ENCODE peak calls at places on chromosome 2, in nine cellular contexts. R is uterus, A is IMR-90, N is endodermal cell, M is A549, F is adrenal gland, O is tibial artery, J is fibroblast of lung, Q is lower lobe of right lung. D is an unnamed sample.

GRCh38 chr2:101987832-101988231 is 3.9 kb upstream of the IL1R2 start:
- DNase-seq in M (no peak), N (no peak), A (no peak), J (no peak), Q (no peak), O (no peak), F (no peak), R (no peak), D (no peak)

GRCh38 chr2:3864943-3865664 is 161.7 kb downstream of the DCDC2C start:
- DNase-seq in J (no peak), R (no peak), M (no peak), Q (no peak), O (no peak), F (no peak), A (no peak), N (no peak), D (no peak)

GRCh38 chr2:236668531-236668969 is 98.9 kb downstream of the ACKR3 start:
- DNase-seq in F (no peak), O (peak; percentile 50), J (no peak), N (no peak), R (no peak), A (no peak), Q (no peak), M (no peak), D (no peak)

GRCh38 chr2:27636766-27637165 is 7.9 kb downstream of the GPN1 start:
- DNase-seq in N (no peak), R (no peak), O (no peak), J (peak; percentile 28), A (peak; percentile 28), M (no peak), Q (no peak), F (no peak), D (no peak)

GRCh38 chr2:137050949-137051348 is 285.6 kb downstream of the THSD7B start:
- DNase-seq in N (peak; percentile 51), M (peak; percentile 5), F (no peak), R (no peak), A (no peak), Q (no peak), O (no peak), J (no peak), D (no peak)

GRCh38 chr2:99336780-99337163 is 417 bp upstream of the EIF5B start:
- DNase-seq in A (no peak), J (no peak), M (no peak), Q (no peak), R (no peak), F (no peak), O (no peak), N (no peak), D (no peak)

GRCh38 chr2:236505648-236506047 is 64.0 kb upstream of the ACKR3 start:
- DNase-seq in O (no peak), A (no peak), Q (no peak), J (no peak), M (no peak), F (no peak), R (no peak), N (no peak), D (no peak)

GRCh38 chr2:42764096-42764495 is at the start of gene OXER1:
- DNase-seq in Q (no peak), J (no peak), F (no peak), R (no peak), O (no peak), A (no peak), M (no peak), N (peak; percentile 54), D (peak; percentile 60)

GRCh38 chr2:217183471-217183870 is 323.6 kb upstream of the TNP1 start:
- DNase-seq in Q (no peak), R (no peak), N (no peak), O (no peak), F (no peak), J (no peak), M (no peak), A (no peak), D (no peak)

GRCh38 chr2:112547333-112547732 is 5.1 kb downstream of the POLR1B start:
- DNase-seq in J (peak; percentile 77), A (peak; percentile 67), N (no peak), Q (no peak), F (no peak), O (no peak), R (no peak), M (peak; percentile 23), D (no peak)

GRCh38 chr2:239569401-239570090 is 168.7 kb upstream of the HDAC4 start:
- DNase-seq in M (no peak), A (no peak), Q (no peak), J (no peak), R (no peak), F (no peak), O (peak; percentile 38), N (no peak), D (no peak)

GRCh38 chr2:203830294-203831055 is 37.1 kb upstream of the CTLA4 start:
- DNase-seq in R (no peak), M (no peak), A (no peak), J (no peak), F (no peak), N (no peak), Q (no peak), O (no peak), D (no peak)

GRCh38 chr2:9189901-9190300 is 16.7 kb upstream of the ASAP2 start:
- DNase-seq in M (no peak), F (no peak), J (no peak), N (no peak), O (peak; percentile 31), Q (no peak), A (no peak), R (no peak), D (no peak)

GRCh38 chr2:112481528-112482228 is at the start of gene TTL:
- DNase-seq in O (peak; percentile 85), R (peak; percentile 74), M (peak; percentile 66), N (peak; percentile 86), Q (peak; percentile 86), A (peak; percentile 49), J (peak; percentile 49), F (peak; percentile 79), D (peak; percentile 80)

GRCh38 chr2:37324536-37324785 is 172 bp downstream of the PRKD3 start:
- DNase-seq in A (peak; percentile 74), F (no peak), J (peak; percentile 78), N (no peak), M (no peak), Q (peak; percentile 90), O (peak; percentile 93), R (peak; percentile 86), D (peak; percentile 93)

GRCh38 chr2:216018709-216019108 is 5.4 kb upstream of the MREG start:
- DNase-seq in Q (no peak), J (no peak), O (no peak), N (no peak), A (no peak), M (no peak), R (no peak), F (no peak), D (no peak)

GRCh38 chr2:68561372-68561771 is 82.0 kb upstream of the PROKR1 start:
- DNase-seq in M (no peak), R (no peak), A (no peak), N (no peak), F (no peak), Q (no peak), J (no peak), O (no peak), D (no peak)

GRCh38 chr2:238952261-238952924 is 104.5 kb downstream of the TWIST2 start:
- DNase-seq in A (peak; percentile 41), N (peak; percentile 10), M (no peak), J (peak; percentile 63), R (no peak), O (no peak), Q (no peak), F (no peak), D (no peak)

GRCh38 chr2:151106805-151107490 is 154.7 kb downstream of the RBM43 start:
- DNase-seq in R (no peak), F (no peak), Q (no peak), A (no peak), O (no peak), M (no peak), N (no peak), J (no peak), D (no peak)

DNA sequence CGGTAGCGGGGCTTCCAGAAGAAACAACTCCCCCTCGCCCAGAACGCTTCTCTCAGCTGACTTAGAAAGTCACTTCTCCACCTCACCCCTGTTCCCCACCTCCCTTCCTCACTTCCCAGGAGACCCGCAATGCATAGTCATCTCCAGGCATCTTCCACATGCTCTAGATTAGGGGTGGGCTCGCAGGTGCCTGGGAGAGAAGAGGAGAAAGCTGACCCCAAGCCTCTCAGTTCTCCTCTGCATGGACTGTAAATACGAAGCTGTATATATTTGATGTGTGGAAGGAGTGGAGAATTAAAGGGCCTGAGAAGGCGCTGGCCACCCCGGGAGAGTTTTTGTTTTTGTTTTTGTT is 1.8 kb downstream of the MAL start:
- DNase-seq in M (no peak), F (no peak), N (no peak), Q (no peak), O (no peak), R (no peak), J (no peak), A (no peak), D (no peak)
- H3K4me3 ChIP-seq in M (no peak overlapping the region), F (no peak overlapping the region), N (no peak overlapping the region), Q (no peak overlapping the region), O (no peak overlapping the region), R (no peak overlapping the region), J (no peak overlapping the region), A (no peak overlapping the region), D (peak overlapping the region; percentile 46)

DNA sequence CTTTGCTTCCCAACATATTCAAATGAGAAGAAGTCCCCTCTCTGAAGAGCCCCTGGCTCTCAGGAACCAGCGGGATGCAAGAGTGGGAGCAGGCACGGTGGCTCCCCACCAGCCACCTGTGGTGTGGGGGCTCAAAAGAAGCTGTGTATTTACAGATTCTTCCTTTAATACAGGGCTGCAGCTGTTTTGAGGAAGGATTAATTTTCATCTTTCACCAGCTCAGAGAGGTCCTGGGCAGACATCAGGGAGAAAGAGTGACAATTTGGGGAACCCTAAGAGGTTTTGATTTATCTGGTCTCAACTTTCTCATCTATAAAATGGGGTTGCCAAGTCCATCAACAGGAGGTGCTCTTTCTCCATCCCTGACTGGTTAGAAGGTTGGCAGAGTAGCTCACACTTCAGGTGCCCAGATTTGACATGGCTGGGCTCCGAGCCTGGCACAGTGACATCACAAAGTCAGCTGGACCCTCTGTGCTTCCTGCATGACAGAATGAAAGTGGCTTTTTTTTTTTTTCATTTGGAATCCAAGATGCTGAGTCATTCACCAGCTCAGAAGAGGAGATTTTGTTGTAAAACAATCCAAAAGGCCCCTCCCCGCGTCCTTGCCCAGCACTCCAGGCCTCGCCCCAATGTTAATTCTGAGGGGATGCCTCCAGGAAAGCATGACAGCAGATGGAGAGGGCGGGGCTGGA is 15.5 kb upstream of the SIX2 start:
- DNase-seq in M (peak; percentile 89), Q (no peak), R (no peak), A (peak; percentile 53), N (no peak), F (no peak), O (peak; percentile 90), J (peak; percentile 89), D (no peak)
- TF ChIP-seq CTCF in M (peak; percentile 70), Q (no peak), R (no peak), A (no peak), N (no peak), F (no peak), O (peak; percentile 22), J (no peak), D (no peak)

GRCh38 chr2:17550907-17551306 is 10.4 kb downstream of the VSNL1 start:
- DNase-seq in A (no peak), J (no peak), F (no peak), Q (no peak), N (no peak), M (no peak), R (no peak), O (no peak), D (no peak)
- H3K4me1 ChIP-seq in A (no peaks in the 10 kb centered on the region), J (no peaks in the 10 kb centered on the region), F (no peaks in the 10 kb centered on the region), Q (no peaks in the 10 kb centered on the region), N (no peaks in the 10 kb centered on the region), M (peaks cover 3% of the 10 kb centered on the region), R (no peaks in the 10 kb centered on the region), O (no peaks in the 10 kb centered on the region), D (no peaks in the 10 kb centered on the region)

GRCh38 chr2:144524190-144524957 is 4.5 kb upstream of the ZEB2 start:
- DNase-seq in J (peak; percentile 63), O (peak; percentile 86), Q (peak; percentile 65), A (no peak), R (peak; percentile 66), M (no peak), F (peak; percentile 63), N (peak; percentile 93), D (peak; percentile 80)
- H3K4me3 ChIP-seq in J (peak overlapping the region; percentile 71), O (peak overlapping the region; percentile 71), Q (peak overlapping the region; percentile 70), A (peak overlapping the region; percentile 83), R (peak overlapping the region; percentile 32), M (peak overlapping the region; percentile 56), F (peak overlapping the region; percentile 53), N (peak overlapping the region; percentile 78), D (peak overlapping the region; percentile 51)